ENCODE peak calls at places on chromosome 3, in six cellular contexts. A is heart left ventricle, H is stomach, U is GM12891, Y is ovary, P is uterus. R is an unnamed sample.

GRCh38 chr3:177553012-177553411 is 355.7 kb upstream of the TBL1XR1 start:
- DNase-seq in A (no peak), H (no peak), U (no peak), Y (no peak), P (no peak), R (no peak)

GRCh38 chr3:156264771-156265170 is 144.4 kb downstream of the KCNAB1 start:
- DNase-seq in A (no peak), H (no peak), U (no peak), Y (no peak), P (no peak), R (no peak)

GRCh38 chr3:76733073-76733759 is 306.7 kb upstream of the ROBO2 start:
- DNase-seq in A (no peak), H (no peak), U (no peak), Y (no peak), P (no peak), R (no peak)

GRCh38 chr3:30933478-30934207 is 39.2 kb upstream of the GADL1 start:
- DNase-seq in A (no peak), H (no peak), U (no peak), Y (no peak), P (no peak), R (no peak)

GRCh38 chr3:37852097-37852496 is 9.6 kb upstream of the CTDSPL start:
- DNase-seq in A (no peak), H (no peak), U (no peak), Y (no peak), P (no peak), R (no peak)

GRCh38 chr3:194383276-194383940 is 13.9 kb upstream of the LRRC15 start:
- DNase-seq in A (no peak), H (no peak), U (no peak), Y (no peak), P (no peak), R (no peak)

GRCh38 chr3:18438586-18438985 is 13.4 kb upstream of the SATB1 start:
- DNase-seq in A (no peak), H (no peak), U (no peak), Y (no peak), P (no peak), R (no peak)

GRCh38 chr3:195573611-195574496 is 9.9 kb downstream of the APOD start:
- DNase-seq in A (no peak), H (no peak), U (no peak), Y (no peak), P (no peak), R (no peak)

GRCh38 chr3:119589087-119589773 is 8.5 kb upstream of the PLA1A start:
- DNase-seq in A (no peak), H (no peak), U (no peak), Y (no peak), P (no peak), R (no peak)

GRCh38 chr3:194364652-194365434 is 4.7 kb downstream of the LRRC15 start:
- DNase-seq in A (peak), H (no peak), U (no peak), Y (no peak), P (no peak), R (peak)

DNA sequence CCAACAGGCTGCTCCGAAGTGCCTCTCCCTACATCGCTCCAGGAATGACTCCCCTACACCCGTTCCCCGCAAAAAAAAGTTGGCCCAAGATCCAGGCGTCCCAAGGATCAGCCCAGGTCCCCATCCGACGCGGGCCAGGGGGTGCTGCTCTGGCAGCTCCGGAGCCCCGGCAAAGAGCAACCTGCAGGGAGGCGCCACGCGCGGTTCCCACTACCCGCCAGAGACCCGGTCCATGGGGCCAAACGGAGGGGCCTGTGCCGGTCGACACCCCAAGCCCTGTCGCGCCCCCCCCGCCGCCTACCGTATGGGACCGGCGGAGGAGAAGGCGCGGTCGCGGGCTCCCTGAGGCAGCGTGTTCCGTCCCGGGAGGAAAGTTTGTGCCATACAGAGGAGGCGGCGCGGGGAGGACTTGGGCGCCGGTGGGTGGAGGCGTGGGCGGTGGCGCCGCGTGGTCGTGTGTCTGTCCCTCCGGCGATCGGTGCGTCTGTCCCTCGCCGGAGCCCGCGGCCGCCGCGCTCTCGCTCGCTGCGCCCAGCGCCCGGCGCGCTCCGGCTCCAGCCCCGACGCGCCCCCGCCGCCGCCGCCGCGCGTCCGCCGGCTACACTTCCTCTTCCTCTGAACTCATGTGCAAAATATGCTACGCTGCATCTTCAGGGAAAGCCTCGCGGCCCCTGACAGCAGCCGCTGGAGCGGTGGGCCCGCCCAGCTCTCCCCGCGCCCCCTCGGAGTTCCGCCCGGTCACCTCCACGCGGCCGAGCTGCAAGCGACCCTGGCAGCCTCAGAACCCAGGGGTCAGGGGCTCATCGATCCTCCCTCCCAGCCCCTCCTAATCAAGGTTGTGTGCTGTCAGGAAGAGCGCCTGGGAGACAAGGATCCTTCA is at the start of gene RFTN1:
- DNase-seq in A (peak), H (peak), U (peak), Y (peak), P (peak), R (peak)
- TF ChIP-seq POLR2A in A (peak), H (no peak), U (no peak), Y (no peak), P (peak), R (peak)

DNA sequence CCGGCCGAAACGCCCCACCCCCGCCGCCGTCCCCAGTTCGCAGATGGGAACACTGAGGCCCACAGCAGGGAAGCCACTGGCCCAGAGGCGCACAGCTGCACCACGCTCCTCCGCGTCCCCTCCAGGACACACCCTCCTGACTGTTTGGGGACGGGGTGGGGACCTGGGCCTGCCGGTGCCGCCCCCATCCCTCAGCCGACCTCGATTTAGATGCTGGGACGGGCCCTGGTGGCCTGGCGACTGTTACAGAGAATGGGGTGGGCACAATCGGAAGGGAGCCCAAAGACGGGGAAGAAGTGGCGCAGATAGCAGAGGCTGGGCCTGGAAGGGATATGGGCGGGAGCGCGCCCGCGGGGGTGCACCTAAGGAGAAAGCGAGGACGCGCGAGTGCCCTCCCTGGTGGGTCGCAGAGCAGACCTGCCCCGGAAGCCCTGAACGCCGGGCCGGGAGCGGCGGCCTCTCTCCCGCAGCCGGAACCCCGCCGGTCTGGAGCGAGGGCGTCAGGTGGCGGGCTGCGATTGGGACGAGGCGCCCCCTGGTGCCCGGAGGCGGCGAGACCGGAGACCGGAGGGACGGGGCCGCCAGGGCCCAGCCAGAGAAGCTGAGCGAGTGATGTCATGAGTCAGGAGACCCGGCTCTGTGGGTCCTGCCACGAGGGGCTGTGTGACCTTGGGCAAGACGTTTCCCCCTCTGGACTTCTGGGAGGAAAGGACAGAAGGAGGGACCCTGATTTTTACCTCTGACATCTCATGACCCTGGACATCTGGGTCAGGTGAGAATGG is 78.4 kb downstream of the IQSEC1 start:
- DNase-seq in A (peak), H (peak), U (peak), Y (peak), P (peak), R (peak)
- TF ChIP-seq POLR2A in A (peak), H (peak), U (no peak), Y (peak), P (peak), R (no peak)

GRCh38 chr3:4466783-4467521 is at the start of gene SUMF1:
- DNase-seq in A (peak), H (peak), U (peak), Y (peak), P (peak), R (peak)
- TF ChIP-seq POLR2A in A (peak), H (no peak), U (peak), Y (peak), P (peak), R (peak)

GRCh38 chr3:105923151-105923550 is 54.3 kb upstream of the CBLB start:
- DNase-seq in A (no peak), H (no peak), U (no peak), Y (no peak), P (no peak), R (no peak)
- TF ChIP-seq POLR2A in A (no peak), H (no peak), U (no peak), Y (no peak), P (no peak), R (no peak)

GRCh38 chr3:142618917-142619401 is 22.8 kb downstream of the PLS1 start:
- DNase-seq in A (no peak), H (peak), U (no peak), Y (no peak), P (no peak), R (no peak)

GRCh38 chr3:142628806-142629205 is 32.6 kb downstream of the PLS1 start:
- DNase-seq in A (no peak), H (no peak), U (no peak), Y (no peak), P (no peak), R (no peak)

GRCh38 chr3:142623209-142623608 is 27.0 kb downstream of the PLS1 start:
- DNase-seq in A (no peak), H (no peak), U (no peak), Y (no peak), P (no peak), R (no peak)

GRCh38 chr3:142622447-142622846 is 26.3 kb downstream of the PLS1 start:
- DNase-seq in A (no peak), H (no peak), U (no peak), Y (no peak), P (no peak), R (no peak)

DNA sequence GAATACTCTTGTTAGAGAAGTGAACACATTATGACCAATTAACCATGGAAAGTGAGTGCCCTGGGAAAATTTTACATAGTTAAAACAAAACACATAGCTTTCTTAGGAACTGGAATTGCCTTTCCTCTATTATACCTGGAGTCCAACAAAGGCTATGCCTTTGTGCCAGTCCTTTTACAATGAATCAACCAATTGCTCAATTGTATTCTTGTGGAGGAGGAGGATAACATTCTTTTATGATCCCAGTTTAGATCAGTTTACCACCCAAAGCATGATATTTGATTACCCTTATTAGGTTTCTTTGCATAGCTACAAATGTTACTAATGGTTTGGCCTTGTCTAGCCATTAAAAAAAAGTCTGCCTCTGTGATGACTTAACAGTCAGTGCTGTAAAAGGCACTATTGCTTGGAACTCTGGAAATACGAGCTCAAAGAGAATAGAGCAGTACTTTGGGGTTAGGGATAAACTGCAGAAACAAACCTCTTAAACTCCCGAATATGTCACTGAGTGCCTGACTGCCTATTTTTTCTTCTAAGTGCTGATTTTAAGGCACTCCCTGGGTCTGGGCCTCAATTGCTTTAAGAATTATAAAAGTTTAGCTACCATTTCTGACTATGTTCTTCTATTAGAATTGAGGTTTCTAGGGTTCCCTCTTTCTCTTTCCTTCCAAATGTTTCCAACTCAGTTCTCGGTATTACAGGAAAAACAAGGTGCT is 28.7 kb downstream of the PLS1 start:
- DNase-seq in A (no peak), H (no peak), U (no peak), Y (no peak), P (no peak), R (no peak)
- TF ChIP-seq POLR2A in A (no peak), H (no peak), U (no peak), Y (no peak), P (no peak), R (no peak)

GRCh38 chr3:4982773-4983738 is 3.8 kb downstream of the BHLHE40 start:
- DNase-seq in A (no peak), H (no peak), U (no peak), Y (peak), P (no peak), R (no peak)
- TF ChIP-seq POLR2A in A (no peak), H (no peak), U (peak), Y (no peak), P (no peak), R (no peak)

GRCh38 chr3:4838621-4839022 is 140.6 kb upstream of the BHLHE40 start:
- DNase-seq in A (no peak), H (no peak), U (no peak), Y (no peak), P (no peak), R (no peak)
- TF ChIP-seq POLR2A in A (no peak), H (no peak), U (no peak), Y (no peak), P (no peak), R (no peak)

GRCh38 chr3:186806173-186807055 is at the start of gene RFC4:
- DNase-seq in A (peak), H (peak), U (peak), Y (peak), P (peak), R (peak)
- TF ChIP-seq POLR2A in A (peak), H (no peak), U (peak), Y (peak), P (no peak), R (peak)